ENCODE peak calls at places on chromosomes 2 and 18, in eight cellular contexts. R, S, A, H, T, L, N and I are unnamed samples.

GRCh38 chr2:163692611-163693482 is 43.0 kb downstream of the FIGN start:
- DNase-seq in R (no peak), S (no peak), A (no peak), H (peak; percentile 6), T (peak; percentile 67), L (no peak), N (no peak), I (no peak)

GRCh38 chr2:42954227-42954962 is 162.0 kb upstream of the HAAO start:
- DNase-seq in R (no peak), S (no peak), A (no peak), H (peak; percentile 82), T (peak; percentile 78), L (no peak), N (peak; percentile 78), I (no peak)

GRCh38 chr2:65754219-65754618 is 321.8 kb upstream of the SPRED2 start:
- DNase-seq in R (no peak), S (no peak), A (no peak), H (no peak), T (peak; percentile 17), L (no peak), N (no peak), I (no peak)

GRCh38 chr18:77102246-77103040 is 30.1 kb downstream of the MBP start:
- DNase-seq in R (no peak), S (no peak), A (no peak), H (peak; percentile 92), T (peak; percentile 85), L (no peak), N (peak; percentile 72), I (peak; percentile 65)

GRCh38 chr2:126883661-126884030 is 15.0 kb upstream of the TEX51 start:
- DNase-seq in R (no peak), S (no peak), A (no peak), H (no peak), T (no peak), L (no peak), N (no peak), I (no peak)

GRCh38 chr2:109681633-109682032 is 67.5 kb downstream of the SOWAHC start:
- DNase-seq in R (no peak), S (no peak), A (no peak), H (no peak), T (no peak), L (no peak), N (no peak), I (no peak)

GRCh38 chr2:127604986-127605385 is 41.0 kb upstream of the GPR17 start:
- DNase-seq in R (no peak), S (no peak), A (no peak), H (no peak), T (no peak), L (no peak), N (no peak), I (no peak)

GRCh38 chr2:41869542-41870256 is 178.1 kb upstream of the PKDCC start:
- DNase-seq in R (peak; percentile 11), S (peak; percentile 24), A (peak; percentile 81), H (peak; percentile 56), T (peak; percentile 30), L (peak; percentile 83), N (peak; percentile 76), I (peak; percentile 32)

GRCh38 chr2:74502720-74503505 is 3.5 kb upstream of the LBX2 start:
- DNase-seq in R (no peak), S (no peak), A (peak; percentile 71), H (peak; percentile 83), T (peak; percentile 62), L (peak; percentile 37), N (peak; percentile 89), I (peak; percentile 83)

GRCh38 chr2:20224716-20225293 is at the start of gene SDC1:
- DNase-seq in R (no peak), S (peak; percentile 48), A (no peak), H (peak; percentile 51), T (peak; percentile 22), L (peak; percentile 56), N (peak; percentile 40), I (peak; percentile 58)

GRCh38 chr2:51084750-51085149 is 52.8 kb upstream of the NRXN1 start:
- DNase-seq in R (no peak), S (no peak), A (no peak), H (no peak), T (no peak), L (no peak), N (no peak), I (no peak)

GRCh38 chr18:55768255-55768654 is 180.3 kb upstream of the TCF4 start:
- DNase-seq in R (no peak), S (no peak), A (no peak), H (peak; percentile 24), T (peak; percentile 27), L (no peak), N (peak; percentile 40), I (no peak)

GRCh38 chr2:174878537-174879147 is 114.4 kb upstream of the CHRNA1 start:
- DNase-seq in R (no peak), S (peak; percentile 48), A (no peak), H (peak; percentile 38), T (peak; percentile 21), L (no peak), N (peak; percentile 30), I (no peak)

GRCh38 chr2:68971591-68972231 is 2.7 kb upstream of the GKN1 start:
- DNase-seq in R (no peak), S (no peak), A (peak; percentile 13), H (peak; percentile 98), T (peak; percentile 82), L (no peak), N (peak; percentile 94), I (no peak)

GRCh38 chr2:222722327-222722946 is 51.0 kb downstream of the MOGAT1 start:
- DNase-seq in R (no peak), S (no peak), A (no peak), H (peak; percentile 82), T (no peak), L (no peak), N (peak; percentile 89), I (peak; percentile 49)

GRCh38 chr18:7037470-7037869 is 80.1 kb downstream of the LAMA1 start:
- DNase-seq in R (no peak), S (no peak), A (no peak), H (no peak), T (no peak), L (no peak), N (no peak), I (no peak)

GRCh38 chr2:70962885-70963878 is 15.2 kb upstream of the ANKRD53 start:
- DNase-seq in R (no peak), S (no peak), A (peak; percentile 3), H (no peak), T (no peak), L (no peak), N (no peak), I (no peak)

GRCh38 chr18:48161911-48162698 is 231.6 kb upstream of the SMAD2 start:
- DNase-seq in R (no peak), S (peak; percentile 99), A (peak; percentile 28), H (no peak), T (no peak), L (no peak), N (no peak), I (no peak)

GRCh38 chr18:13570856-13571495 is 155.4 kb downstream of the FAM210A start:
- DNase-seq in R (no peak), S (no peak), A (peak; percentile 55), H (peak; percentile 87), T (no peak), L (no peak), N (no peak), I (no peak)

GRCh38 chr2:171309727-171310265 is 124.0 kb downstream of the METTL8 start:
- DNase-seq in R (no peak), S (no peak), A (no peak), H (no peak), T (no peak), L (no peak), N (no peak), I (no peak)

GRCh38 chr2:85772019-85772745 is 18.4 kb downstream of the ATOH8 start:
- DNase-seq in R (peak; percentile 91), S (peak; percentile 99), A (no peak), H (peak; percentile 100), T (peak; percentile 93), L (peak; percentile 49), N (peak; percentile 100), I (no peak)

GRCh38 chr2:88517759-88518201 is 65.3 kb upstream of the FOXI3 start:
- DNase-seq in R (no peak), S (peak; percentile 1), A (no peak), H (no peak), T (no peak), L (no peak), N (no peak), I (no peak)

GRCh38 chr2:197599285-197599965 is 76.0 kb downstream of the RFTN2 start:
- DNase-seq in R (peak; percentile 54), S (no peak), A (peak; percentile 30), H (peak; percentile 58), T (peak; percentile 27), L (no peak), N (peak; percentile 68), I (peak; percentile 48)

GRCh38 chr2:224195954-224196571 is 157.0 kb upstream of the SERPINE2 start:
- DNase-seq in R (peak; percentile 41), S (no peak), A (no peak), H (no peak), T (peak; percentile 43), L (peak; percentile 35), N (peak; percentile 34), I (no peak)

GRCh38 chr2:172081248-172082022 is 3.9 kb upstream of the DLX1 start:
- DNase-seq in R (no peak), S (no peak), A (no peak), H (no peak), T (no peak), L (peak; percentile 14), N (no peak), I (no peak)

GRCh38 chr2:189175869-189176431 is 3.6 kb downstream of the COL5A2 start:
- DNase-seq in R (no peak), S (no peak), A (no peak), H (no peak), T (no peak), L (no peak), N (peak; percentile 29), I (no peak)

GRCh38 chr2:112790305-112790704 is 6.0 kb upstream of the IL1A start:
- DNase-seq in R (no peak), S (no peak), A (no peak), H (no peak), T (no peak), L (no peak), N (no peak), I (no peak)

GRCh38 chr2:95287806-95288205 is 9.3 kb upstream of the KCNIP3 start:
- DNase-seq in R (no peak), S (no peak), A (no peak), H (no peak), T (no peak), L (no peak), N (no peak), I (no peak)

GRCh38 chr2:241864168-241864896 is 5.2 kb upstream of the RTP5 start:
- DNase-seq in R (no peak), S (no peak), A (no peak), H (no peak), T (no peak), L (no peak), N (no peak), I (no peak)

GRCh38 chr2:157329524-157329923 is 3.9 kb upstream of the ERMN start:
- DNase-seq in R (no peak), S (peak; percentile 81), A (no peak), H (no peak), T (peak; percentile 69), L (no peak), N (no peak), I (no peak)

GRCh38 chr2:102253753-102254150 is 57.6 kb upstream of the IL1RL1 start:
- DNase-seq in R (no peak), S (no peak), A (no peak), H (peak; percentile 34), T (no peak), L (no peak), N (peak; percentile 63), I (no peak)

GRCh38 chr18:37481058-37481457 is 84.5 kb downstream of the CELF4 start:
- DNase-seq in R (no peak), S (no peak), A (no peak), H (no peak), T (peak; percentile 87), L (no peak), N (peak; percentile 39), I (no peak)

GRCh38 chr18:58105908-58106673 is 62.1 kb downstream of the NEDD4L start:
- DNase-seq in R (no peak), S (no peak), A (no peak), H (peak; percentile 8), T (no peak), L (no peak), N (no peak), I (no peak)

GRCh38 chr2:159249955-159250723 is 36.4 kb downstream of the WDSUB1 start:
- DNase-seq in R (no peak), S (no peak), A (no peak), H (peak; percentile 94), T (peak; percentile 98), L (no peak), N (peak; percentile 73), I (peak; percentile 6)